ENCODE peak calls at places on chromosomes 3 and 15, in seven cellular contexts. One of them, this sample, is unnamed.

GRCh38 chr3:74546426-74546825 is 68.0 kb downstream of the CNTN3 start:
- DNase-seq in AG09319: no peak
- DNase-seq in HL-60: no peak
- DNase-seq in AG10803: peak
- DNase-seq in progenitor cell of endocrine pancreas: no peak
- DNase-seq in WTC11: no peak
- DNase-seq in RWPE1: no peak
- DNase-seq in this sample: peak

GRCh38 chr3:191210032-191210431 is 11.0 kb downstream of the OSTN start:
- DNase-seq in progenitor cell of endocrine pancreas: no peak
- DNase-seq in AG10803: no peak
- DNase-seq in HL-60: no peak
- DNase-seq in WTC11: no peak
- DNase-seq in RWPE1: no peak
- DNase-seq in AG09319: no peak
- DNase-seq in this sample: no peak

GRCh38 chr3:87792532-87793321 is 266.1 kb downstream of the CGGBP1 start:
- DNase-seq in AG09319: no peak
- DNase-seq in progenitor cell of endocrine pancreas: peak
- DNase-seq in AG10803: peak
- DNase-seq in RWPE1: no peak
- DNase-seq in WTC11: peak
- DNase-seq in HL-60: no peak
- DNase-seq in this sample: no peak

GRCh38 chr15:48469271-48469670 is 138.0 kb downstream of the DUT start:
- DNase-seq in AG09319: no peak
- DNase-seq in RWPE1: no peak
- DNase-seq in AG10803: peak
- DNase-seq in progenitor cell of endocrine pancreas: no peak
- DNase-seq in HL-60: no peak
- DNase-seq in WTC11: no peak
- DNase-seq in this sample: no peak

GRCh38 chr3:188656196-188656982 is 502.4 kb downstream of the LPP start:
- DNase-seq in RWPE1: no peak
- DNase-seq in HL-60: no peak
- DNase-seq in WTC11: no peak
- DNase-seq in AG09319: no peak
- DNase-seq in progenitor cell of endocrine pancreas: no peak
- DNase-seq in AG10803: peak
- DNase-seq in this sample: peak

GRCh38 chr3:154121236-154122095 is at the start of gene ARHGEF26:
- DNase-seq in progenitor cell of endocrine pancreas: peak
- DNase-seq in AG09319: peak
- DNase-seq in HL-60: peak
- DNase-seq in AG10803: peak
- DNase-seq in RWPE1: peak
- DNase-seq in WTC11: peak
- DNase-seq in this sample: peak

GRCh38 chr15:92167413-92167950 is 226.2 kb upstream of the ST8SIA2 start:
- DNase-seq in AG10803: no peak
- DNase-seq in HL-60: no peak
- DNase-seq in progenitor cell of endocrine pancreas: no peak
- DNase-seq in WTC11: no peak
- DNase-seq in RWPE1: no peak
- DNase-seq in AG09319: no peak
- DNase-seq in this sample: no peak

GRCh38 chr15:29774900-29775299 is 47.4 kb downstream of the TJP1 start:
- DNase-seq in AG10803: peak
- DNase-seq in RWPE1: peak
- DNase-seq in WTC11: no peak
- DNase-seq in AG09319: peak
- DNase-seq in progenitor cell of endocrine pancreas: no peak
- DNase-seq in HL-60: no peak
- DNase-seq in this sample: peak

GRCh38 chr3:177451940-177452484 is 254.7 kb upstream of the TBL1XR1 start:
- DNase-seq in progenitor cell of endocrine pancreas: no peak
- DNase-seq in RWPE1: peak
- DNase-seq in AG09319: peak
- DNase-seq in WTC11: no peak
- DNase-seq in AG10803: peak
- DNase-seq in HL-60: no peak
- DNase-seq in this sample: peak

GRCh38 chr3:194130807-194131589 is 5.0 kb upstream of the HES1 start:
- DNase-seq in WTC11: peak
- DNase-seq in progenitor cell of endocrine pancreas: peak
- DNase-seq in HL-60: no peak
- DNase-seq in AG09319: no peak
- DNase-seq in AG10803: peak
- DNase-seq in RWPE1: no peak
- DNase-seq in this sample: no peak

GRCh38 chr3:163185721-163186350 is 1689.2 kb downstream of the OTOL1 start:
- DNase-seq in AG09319: no peak
- DNase-seq in RWPE1: no peak
- DNase-seq in progenitor cell of endocrine pancreas: no peak
- DNase-seq in AG10803: no peak
- DNase-seq in HL-60: no peak
- DNase-seq in WTC11: no peak
- DNase-seq in this sample: no peak

GRCh38 chr3:129245141-129245540 is 4.3 kb upstream of the COPG1 start:
- DNase-seq in HL-60: no peak
- DNase-seq in RWPE1: peak
- DNase-seq in progenitor cell of endocrine pancreas: no peak
- DNase-seq in AG09319: no peak
- DNase-seq in AG10803: no peak
- DNase-seq in WTC11: no peak
- DNase-seq in this sample: peak

GRCh38 chr3:54756330-54756731 is 171.5 kb downstream of the LRTM1 start:
- DNase-seq in progenitor cell of endocrine pancreas: no peak
- DNase-seq in WTC11: no peak
- DNase-seq in AG10803: peak
- DNase-seq in RWPE1: no peak
- DNase-seq in HL-60: no peak
- DNase-seq in AG09319: peak
- DNase-seq in this sample: peak

GRCh38 chr15:85430406-85431204 is 50.2 kb downstream of the AKAP13 start:
- DNase-seq in WTC11: no peak
- DNase-seq in HL-60: no peak
- DNase-seq in AG09319: no peak
- DNase-seq in AG10803: no peak
- DNase-seq in progenitor cell of endocrine pancreas: no peak
- DNase-seq in RWPE1: no peak
- DNase-seq in this sample: no peak

GRCh38 chr15:71600237-71600636 is 210.1 kb upstream of the NR2E3 start:
- DNase-seq in progenitor cell of endocrine pancreas: no peak
- DNase-seq in AG09319: no peak
- DNase-seq in HL-60: no peak
- DNase-seq in WTC11: no peak
- DNase-seq in AG10803: no peak
- DNase-seq in RWPE1: no peak
- DNase-seq in this sample: no peak

GRCh38 chr3:119937229-119937628 is 155.3 kb downstream of the NR1I2 start:
- DNase-seq in progenitor cell of endocrine pancreas: no peak
- DNase-seq in RWPE1: no peak
- DNase-seq in AG10803: peak
- DNase-seq in AG09319: no peak
- DNase-seq in HL-60: no peak
- DNase-seq in WTC11: no peak
- DNase-seq in this sample: no peak

GRCh38 chr3:58666683-58667082 is at the start of gene FAM3D:
- DNase-seq in HL-60: peak
- DNase-seq in AG09319: no peak
- DNase-seq in progenitor cell of endocrine pancreas: no peak
- DNase-seq in WTC11: no peak
- DNase-seq in AG10803: no peak
- DNase-seq in RWPE1: no peak
- DNase-seq in this sample: no peak

GRCh38 chr15:37135225-37135624 is 34.9 kb upstream of the MEIS2 start:
- DNase-seq in AG09319: no peak
- DNase-seq in HL-60: no peak
- DNase-seq in progenitor cell of endocrine pancreas: no peak
- DNase-seq in AG10803: no peak
- DNase-seq in RWPE1: peak
- DNase-seq in WTC11: no peak
- DNase-seq in this sample: no peak
- TF ChIP-seq CTCF in AG09319: no peak
- TF ChIP-seq CTCF in HL-60: peak
- TF ChIP-seq CTCF in progenitor cell of endocrine pancreas: peak
- TF ChIP-seq CTCF in AG10803: peak
- TF ChIP-seq CTCF in RWPE1: no peak
- TF ChIP-seq CTCF in WTC11: peak
- TF ChIP-seq CTCF in this sample: peak

DNA sequence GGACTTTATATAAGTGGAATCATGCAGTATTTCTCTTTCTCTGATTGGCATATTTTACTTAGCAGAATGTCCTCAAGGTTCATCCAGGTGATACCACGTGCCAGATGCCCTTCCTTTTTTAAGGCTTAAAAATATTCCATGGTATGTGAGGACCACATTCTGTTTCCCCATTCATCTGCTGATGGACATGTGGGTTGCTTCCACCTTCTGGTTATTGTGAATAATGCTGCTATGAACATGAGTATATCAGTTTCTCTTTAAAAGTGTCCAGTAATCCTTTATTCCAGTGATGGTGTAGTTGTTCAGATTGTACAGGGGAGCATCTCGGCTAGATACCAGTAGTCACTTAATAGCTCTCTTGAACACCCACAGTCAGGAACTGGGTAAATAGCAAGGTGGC is 50.4 kb upstream of the ATG7 start:
- DNase-seq in WTC11: no peak
- DNase-seq in RWPE1: no peak
- DNase-seq in AG10803: no peak
- DNase-seq in HL-60: no peak
- DNase-seq in progenitor cell of endocrine pancreas: no peak
- DNase-seq in AG09319: no peak
- DNase-seq in this sample: no peak
- TF ChIP-seq CTCF in WTC11: no peak
- TF ChIP-seq CTCF in RWPE1: no peak
- TF ChIP-seq CTCF in AG10803: peak
- TF ChIP-seq CTCF in HL-60: no peak
- TF ChIP-seq CTCF in progenitor cell of endocrine pancreas: no peak
- TF ChIP-seq CTCF in AG09319: peak
- TF ChIP-seq CTCF in this sample: peak

DNA sequence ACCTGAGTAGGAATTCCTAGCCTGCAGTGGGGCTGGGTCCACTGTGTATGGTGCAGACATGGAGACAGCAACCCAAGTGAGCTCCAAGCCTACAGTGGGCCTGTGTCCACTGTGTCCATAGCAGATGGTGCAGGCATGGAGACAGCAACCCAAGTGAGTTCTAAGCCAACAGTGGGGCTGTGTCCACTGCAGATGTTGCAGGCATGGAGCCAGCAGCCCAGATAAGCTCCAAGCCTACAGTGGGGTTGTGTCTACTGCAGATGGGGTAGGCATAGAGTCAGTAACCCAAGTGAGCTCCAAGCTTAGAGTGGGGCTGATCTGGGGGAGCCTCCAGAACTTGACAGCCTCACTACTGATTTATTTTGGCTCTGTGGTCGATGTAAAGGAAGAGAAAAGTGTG is 22.6 kb upstream of the IL16 start:
- DNase-seq in RWPE1: no peak
- DNase-seq in AG10803: no peak
- DNase-seq in HL-60: no peak
- DNase-seq in AG09319: no peak
- DNase-seq in progenitor cell of endocrine pancreas: no peak
- DNase-seq in WTC11: no peak
- DNase-seq in this sample: no peak
- TF ChIP-seq CTCF in RWPE1: no peak
- TF ChIP-seq CTCF in AG10803: no peak
- TF ChIP-seq CTCF in HL-60: no peak
- TF ChIP-seq CTCF in AG09319: no peak
- TF ChIP-seq CTCF in progenitor cell of endocrine pancreas: no peak
- TF ChIP-seq CTCF in WTC11: no peak
- TF ChIP-seq CTCF in this sample: no peak

GRCh38 chr3:98705694-98706093 is 57.4 kb upstream of the ST3GAL6 start:
- DNase-seq in RWPE1: no peak
- DNase-seq in AG09319: no peak
- DNase-seq in progenitor cell of endocrine pancreas: no peak
- DNase-seq in WTC11: no peak
- DNase-seq in HL-60: no peak
- DNase-seq in AG10803: no peak
- DNase-seq in this sample: peak
- TF ChIP-seq CTCF in RWPE1: no peak
- TF ChIP-seq CTCF in AG09319: no peak
- TF ChIP-seq CTCF in progenitor cell of endocrine pancreas: no peak
- TF ChIP-seq CTCF in WTC11: no peak
- TF ChIP-seq CTCF in HL-60: peak
- TF ChIP-seq CTCF in AG10803: peak
- TF ChIP-seq CTCF in this sample: peak

GRCh38 chr3:156751461-156752025 is 74.6 kb upstream of the LEKR1 start:
- DNase-seq in HL-60: no peak
- DNase-seq in progenitor cell of endocrine pancreas: no peak
- DNase-seq in WTC11: peak
- DNase-seq in AG09319: peak
- DNase-seq in AG10803: peak
- DNase-seq in RWPE1: peak
- DNase-seq in this sample: peak
- TF ChIP-seq CTCF in HL-60: no peak
- TF ChIP-seq CTCF in progenitor cell of endocrine pancreas: no peak
- TF ChIP-seq CTCF in WTC11: no peak
- TF ChIP-seq CTCF in AG09319: peak
- TF ChIP-seq CTCF in AG10803: peak
- TF ChIP-seq CTCF in RWPE1: no peak
- TF ChIP-seq CTCF in this sample: peak

GRCh38 chr3:39150803-39151631 is 2.4 kb downstream of the CSRNP1 start:
- DNase-seq in RWPE1: peak
- DNase-seq in HL-60: no peak
- DNase-seq in AG09319: peak
- DNase-seq in progenitor cell of endocrine pancreas: no peak
- DNase-seq in AG10803: peak
- DNase-seq in WTC11: peak
- DNase-seq in this sample: peak
- TF ChIP-seq CTCF in RWPE1: no peak
- TF ChIP-seq CTCF in HL-60: no peak
- TF ChIP-seq CTCF in AG09319: no peak
- TF ChIP-seq CTCF in progenitor cell of endocrine pancreas: no peak
- TF ChIP-seq CTCF in AG10803: no peak
- TF ChIP-seq CTCF in WTC11: no peak
- TF ChIP-seq CTCF in this sample: no peak